ENCODE peak calls at places on chromosomes 5 and 9, in eight cellular contexts. One of them, this sample, is unnamed.

GRCh38 chr9:121735065-121735791 is 83.8 kb downstream of the DAB2IP start:
- DNase-seq in kidney: no peak
- DNase-seq in Caco-2: peak; percentile 57
- DNase-seq in heart right ventricle: no peak
- DNase-seq in aorta: no peak
- DNase-seq in mesendoderm: peak; percentile 96
- DNase-seq in colonic mucosa: peak; percentile 61
- DNase-seq in kidney epithelial cell: no peak
- DNase-seq in this sample: peak; percentile 91

GRCh38 chr9:111161015-111161415 is 122.7 kb upstream of the LPAR1 start:
- DNase-seq in kidney: no peak
- DNase-seq in Caco-2: no peak
- DNase-seq in heart right ventricle: no peak
- DNase-seq in aorta: no peak
- DNase-seq in mesendoderm: no peak
- DNase-seq in colonic mucosa: no peak
- DNase-seq in kidney epithelial cell: peak; percentile 65
- DNase-seq in this sample: no peak

GRCh38 chr5:55113327-55113726 is 10.9 kb downstream of the GZMA start:
- DNase-seq in kidney: no peak
- DNase-seq in Caco-2: no peak
- DNase-seq in heart right ventricle: no peak
- DNase-seq in aorta: no peak
- DNase-seq in mesendoderm: no peak
- DNase-seq in colonic mucosa: no peak
- DNase-seq in kidney epithelial cell: no peak
- DNase-seq in this sample: no peak

GRCh38 chr9:134175291-134175807 is 11.0 kb upstream of the RNU6ATAC start:
- DNase-seq in kidney: peak; percentile 55
- DNase-seq in Caco-2: no peak
- DNase-seq in heart right ventricle: no peak
- DNase-seq in aorta: peak; percentile 45
- DNase-seq in mesendoderm: peak; percentile 75
- DNase-seq in colonic mucosa: peak; percentile 52
- DNase-seq in kidney epithelial cell: no peak
- DNase-seq in this sample: peak; percentile 100

GRCh38 chr5:4258170-4258569 is 662.5 kb downstream of the IRX1 start:
- DNase-seq in kidney: no peak
- DNase-seq in Caco-2: no peak
- DNase-seq in heart right ventricle: no peak
- DNase-seq in aorta: no peak
- DNase-seq in mesendoderm: no peak
- DNase-seq in colonic mucosa: no peak
- DNase-seq in kidney epithelial cell: no peak
- DNase-seq in this sample: no peak

GRCh38 chr9:134224827-134225154 is 60.4 kb upstream of the RNU6ATAC start:
- DNase-seq in kidney: no peak
- DNase-seq in Caco-2: no peak
- DNase-seq in heart right ventricle: peak; percentile 8
- DNase-seq in aorta: peak; percentile 22
- DNase-seq in mesendoderm: no peak
- DNase-seq in colonic mucosa: no peak
- DNase-seq in kidney epithelial cell: no peak
- DNase-seq in this sample: peak; percentile 43

GRCh38 chr5:27682600-27682999 is 644.2 kb upstream of the CDH9 start:
- DNase-seq in kidney: no peak
- DNase-seq in Caco-2: peak; percentile 29
- DNase-seq in heart right ventricle: no peak
- DNase-seq in aorta: no peak
- DNase-seq in mesendoderm: peak; percentile 73
- DNase-seq in colonic mucosa: no peak
- DNase-seq in kidney epithelial cell: no peak
- DNase-seq in this sample: no peak

GRCh38 chr9:21607576-21607975 is 125.5 kb upstream of the IFNE start:
- DNase-seq in kidney: no peak
- DNase-seq in Caco-2: no peak
- DNase-seq in heart right ventricle: no peak
- DNase-seq in aorta: no peak
- DNase-seq in mesendoderm: no peak
- DNase-seq in colonic mucosa: no peak
- DNase-seq in kidney epithelial cell: no peak
- DNase-seq in this sample: no peak

DNA sequence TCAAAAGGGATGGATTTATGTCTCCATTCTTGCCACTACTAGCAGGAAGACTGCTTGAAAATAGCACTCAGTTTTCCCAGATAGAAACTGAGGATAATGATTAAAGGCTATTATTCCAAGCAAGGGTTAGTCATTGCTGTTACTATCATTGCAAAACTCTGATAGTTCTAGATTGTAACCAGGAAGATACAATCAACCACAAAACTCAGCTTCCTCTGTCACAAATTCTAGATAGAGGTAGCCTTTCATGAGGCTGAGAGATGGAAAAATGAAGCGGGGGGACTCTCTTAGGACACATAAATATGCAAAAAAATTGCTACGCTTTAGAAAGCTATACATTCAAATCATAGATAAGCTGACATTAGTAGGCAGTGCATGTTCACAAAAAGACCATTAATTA is 3.1 kb downstream of the ANXA1 start:
- DNase-seq in kidney: no peak
- DNase-seq in Caco-2: no peak
- DNase-seq in heart right ventricle: no peak
- DNase-seq in aorta: no peak
- DNase-seq in mesendoderm: no peak
- DNase-seq in colonic mucosa: no peak
- DNase-seq in kidney epithelial cell: no peak
- DNase-seq in this sample: no peak
- H3K4me3 ChIP-seq in kidney: no peak overlapping the region
- H3K4me3 ChIP-seq in Caco-2: no peak overlapping the region
- H3K4me3 ChIP-seq in heart right ventricle: peak overlapping the region; percentile 62
- H3K4me3 ChIP-seq in aorta: peak overlapping the region; percentile 98
- H3K4me3 ChIP-seq in mesendoderm: no peak overlapping the region
- H3K4me3 ChIP-seq in colonic mucosa: no peak overlapping the region
- H3K4me3 ChIP-seq in kidney epithelial cell: no peak overlapping the region
- H3K4me3 ChIP-seq in this sample: no peak overlapping the region

GRCh38 chr9:123109540-123110279 is 76.2 kb downstream of the GPR21 start:
- DNase-seq in kidney: no peak
- DNase-seq in Caco-2: peak; percentile 33
- DNase-seq in heart right ventricle: no peak
- DNase-seq in aorta: no peak
- DNase-seq in mesendoderm: no peak
- DNase-seq in colonic mucosa: no peak
- DNase-seq in kidney epithelial cell: no peak
- DNase-seq in this sample: no peak

GRCh38 chr9:123108976-123109375 is 75.5 kb downstream of the GPR21 start:
- DNase-seq in kidney: no peak
- DNase-seq in Caco-2: no peak
- DNase-seq in heart right ventricle: no peak
- DNase-seq in aorta: no peak
- DNase-seq in mesendoderm: no peak
- DNase-seq in colonic mucosa: no peak
- DNase-seq in kidney epithelial cell: no peak
- DNase-seq in this sample: no peak

GRCh38 chr9:123105490-123105889 is 72.0 kb downstream of the GPR21 start:
- DNase-seq in kidney: no peak
- DNase-seq in Caco-2: no peak
- DNase-seq in heart right ventricle: no peak
- DNase-seq in aorta: no peak
- DNase-seq in mesendoderm: no peak
- DNase-seq in colonic mucosa: no peak
- DNase-seq in kidney epithelial cell: no peak
- DNase-seq in this sample: no peak

GRCh38 chr9:123104807-123105206 is 71.3 kb downstream of the GPR21 start:
- DNase-seq in kidney: no peak
- DNase-seq in Caco-2: no peak
- DNase-seq in heart right ventricle: no peak
- DNase-seq in aorta: no peak
- DNase-seq in mesendoderm: no peak
- DNase-seq in colonic mucosa: no peak
- DNase-seq in kidney epithelial cell: no peak
- DNase-seq in this sample: no peak

GRCh38 chr9:123107639-123108285 is 74.3 kb downstream of the GPR21 start:
- DNase-seq in kidney: no peak
- DNase-seq in Caco-2: no peak
- DNase-seq in heart right ventricle: no peak
- DNase-seq in aorta: no peak
- DNase-seq in mesendoderm: peak; percentile 32
- DNase-seq in colonic mucosa: no peak
- DNase-seq in kidney epithelial cell: no peak
- DNase-seq in this sample: no peak
- H3K36me3 ChIP-seq in kidney: peaks cover 18% of the 10 kb centered on the region
- H3K36me3 ChIP-seq in Caco-2: peaks cover 2% of the 10 kb centered on the region
- H3K36me3 ChIP-seq in heart right ventricle: peaks cover 5% of the 10 kb centered on the region
- H3K36me3 ChIP-seq in aorta: peaks cover 13% of the 10 kb centered on the region
- H3K36me3 ChIP-seq in mesendoderm: peaks cover 2% of the 10 kb centered on the region
- H3K36me3 ChIP-seq in colonic mucosa: no peaks in the 10 kb centered on the region
- H3K36me3 ChIP-seq in kidney epithelial cell: peaks cover 4% of the 10 kb centered on the region
- H3K36me3 ChIP-seq in this sample: peaks cover 8% of the 10 kb centered on the region

GRCh38 chr9:35114921-35115341 is 731 bp downstream of the ATOSB start:
- DNase-seq in kidney: peak; percentile 88
- DNase-seq in Caco-2: peak; percentile 41
- DNase-seq in heart right ventricle: peak; percentile 66
- DNase-seq in aorta: peak; percentile 84
- DNase-seq in mesendoderm: peak; percentile 68
- DNase-seq in colonic mucosa: peak; percentile 76
- DNase-seq in kidney epithelial cell: no peak
- DNase-seq in this sample: no peak
- H3K4me3 ChIP-seq in kidney: peak overlapping the region; percentile 97
- H3K4me3 ChIP-seq in Caco-2: peak overlapping the region; percentile 92
- H3K4me3 ChIP-seq in heart right ventricle: peak overlapping the region; percentile 66
- H3K4me3 ChIP-seq in aorta: peak overlapping the region; percentile 5
- H3K4me3 ChIP-seq in mesendoderm: peak overlapping the region; percentile 62
- H3K4me3 ChIP-seq in colonic mucosa: peak overlapping the region; percentile 38
- H3K4me3 ChIP-seq in kidney epithelial cell: peak overlapping the region; percentile 76
- H3K4me3 ChIP-seq in this sample: peak overlapping the region; percentile 73

GRCh38 chr9:127973169-127974001 is 7.4 kb downstream of the EEIG1 start:
- DNase-seq in kidney: no peak
- DNase-seq in Caco-2: no peak
- DNase-seq in heart right ventricle: peak; percentile 50
- DNase-seq in aorta: peak; percentile 41
- DNase-seq in mesendoderm: no peak
- DNase-seq in colonic mucosa: peak; percentile 33
- DNase-seq in kidney epithelial cell: no peak
- DNase-seq in this sample: peak; percentile 55
- H3K36me3 ChIP-seq in kidney: no peaks in the 10 kb centered on the region
- H3K36me3 ChIP-seq in Caco-2: no peaks in the 10 kb centered on the region
- H3K36me3 ChIP-seq in heart right ventricle: no peaks in the 10 kb centered on the region
- H3K36me3 ChIP-seq in aorta: no peaks in the 10 kb centered on the region
- H3K36me3 ChIP-seq in mesendoderm: no peaks in the 10 kb centered on the region
- H3K36me3 ChIP-seq in colonic mucosa: no peaks in the 10 kb centered on the region
- H3K36me3 ChIP-seq in kidney epithelial cell: no peaks in the 10 kb centered on the region
- H3K36me3 ChIP-seq in this sample: peaks cover 2% of the 10 kb centered on the region

GRCh38 chr9:29214702-29215248 is 1641.5 kb upstream of the C9orf72 start:
- DNase-seq in kidney: no peak
- DNase-seq in Caco-2: no peak
- DNase-seq in heart right ventricle: no peak
- DNase-seq in aorta: no peak
- DNase-seq in mesendoderm: peak; percentile 16
- DNase-seq in colonic mucosa: peak; percentile 14
- DNase-seq in kidney epithelial cell: no peak
- DNase-seq in this sample: peak; percentile 9

GRCh38 chr9:29212590-29213373 is 1639.5 kb upstream of the C9orf72 start:
- DNase-seq in kidney: peak; percentile 63
- DNase-seq in Caco-2: no peak
- DNase-seq in heart right ventricle: no peak
- DNase-seq in aorta: no peak
- DNase-seq in mesendoderm: peak; percentile 43
- DNase-seq in colonic mucosa: no peak
- DNase-seq in kidney epithelial cell: no peak
- DNase-seq in this sample: peak; percentile 66

GRCh38 chr9:29211681-29212589 is 1638.7 kb upstream of the C9orf72 start:
- DNase-seq in kidney: peak; percentile 72
- DNase-seq in Caco-2: no peak
- DNase-seq in heart right ventricle: no peak
- DNase-seq in aorta: no peak
- DNase-seq in mesendoderm: peak; percentile 60
- DNase-seq in colonic mucosa: peak; percentile 20
- DNase-seq in kidney epithelial cell: no peak
- DNase-seq in this sample: peak; percentile 84

GRCh38 chr9:29214162-29214520 is 1640.9 kb upstream of the C9orf72 start:
- DNase-seq in kidney: no peak
- DNase-seq in Caco-2: no peak
- DNase-seq in heart right ventricle: no peak
- DNase-seq in aorta: no peak
- DNase-seq in mesendoderm: peak; percentile 92
- DNase-seq in colonic mucosa: no peak
- DNase-seq in kidney epithelial cell: peak; percentile 41
- DNase-seq in this sample: peak; percentile 75

DNA sequence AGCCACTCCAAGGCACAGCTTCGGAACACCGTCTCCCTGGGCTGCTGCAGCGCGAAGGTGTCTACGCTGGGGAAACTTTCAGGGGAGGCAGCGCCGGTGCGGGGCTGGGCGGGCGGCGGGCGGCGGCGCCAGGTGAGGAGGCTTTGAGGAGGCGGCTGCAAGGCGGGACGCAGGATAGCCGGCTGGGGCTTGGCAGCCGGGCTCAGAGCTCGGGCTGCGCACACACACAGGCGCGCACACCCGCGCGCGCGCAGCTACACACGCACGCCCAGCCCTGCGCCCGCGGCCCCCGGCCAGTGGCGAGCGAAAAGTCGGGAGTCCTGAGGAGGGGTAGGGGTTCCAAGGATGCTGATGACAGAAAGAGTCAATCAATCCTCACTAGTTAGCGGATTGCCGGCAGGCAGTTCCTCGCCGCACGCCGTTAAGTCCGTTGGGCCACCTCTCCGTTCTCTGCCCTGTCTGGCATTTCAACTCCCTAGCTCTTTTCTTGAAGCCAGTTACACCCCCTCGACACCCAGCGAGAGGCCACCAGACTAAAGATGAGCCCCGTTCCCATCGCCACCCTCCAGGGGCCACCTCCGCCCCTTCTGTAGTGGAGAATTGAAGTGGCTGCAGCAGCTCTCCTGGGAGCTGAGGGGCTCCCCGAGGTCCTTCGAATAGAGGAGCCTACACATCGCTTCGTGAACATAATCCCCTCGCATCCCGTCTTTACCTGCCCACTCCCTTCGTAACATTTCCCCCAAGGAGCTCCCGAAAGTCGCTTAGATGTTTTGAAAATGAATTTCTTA is 1640.3 kb upstream of the C9orf72 start:
- DNase-seq in kidney: no peak
- DNase-seq in Caco-2: no peak
- DNase-seq in heart right ventricle: no peak
- DNase-seq in aorta: no peak
- DNase-seq in mesendoderm: peak; percentile 77
- DNase-seq in colonic mucosa: no peak
- DNase-seq in kidney epithelial cell: no peak
- DNase-seq in this sample: peak; percentile 75
- H3K4me3 ChIP-seq in kidney: peak within 1 kb of the TSS; percentile 73
- H3K4me3 ChIP-seq in Caco-2: no peak within 1 kb of the TSS
- H3K4me3 ChIP-seq in heart right ventricle: peak within 1 kb of the TSS; percentile 15
- H3K4me3 ChIP-seq in aorta: peak within 1 kb of the TSS; percentile 14
- H3K4me3 ChIP-seq in mesendoderm: peak within 1 kb of the TSS; percentile 25
- H3K4me3 ChIP-seq in colonic mucosa: peak within 1 kb of the TSS; percentile 17
- H3K4me3 ChIP-seq in kidney epithelial cell: peak within 1 kb of the TSS; percentile 54
- H3K4me3 ChIP-seq in this sample: peak within 1 kb of the TSS; percentile 72